ENCODE peak calls at places on chromosomes 3 and 15, in six cellular contexts. A, Y, O, C, K and R are unnamed samples.

GRCh38 chr3:152899306-152899705 is 64.4 kb downstream of the P2RY1 start:
- DNase-seq in K (no peak), Y (no peak), A (no peak), O (no peak), C (no peak), R (no peak)

GRCh38 chr3:109363634-109364033 is 26.3 kb upstream of the DPPA4 start:
- DNase-seq in Y (no peak), A (no peak), C (no peak), K (no peak), O (no peak), R (no peak)

GRCh38 chr3:156211583-156211982 is 91.2 kb downstream of the KCNAB1 start:
- DNase-seq in Y (no peak), A (no peak), O (peak; percentile 35), C (no peak), K (no peak), R (no peak)

GRCh38 chr15:89999676-90000174 is 1.4 kb upstream of the ZNF710 start:
- DNase-seq in O (peak; percentile 32), C (peak; percentile 33), A (no peak), Y (no peak), K (peak; percentile 85), R (no peak)

GRCh38 chr3:124266517-124266916 is 274.6 kb upstream of the ROPN1 start:
- DNase-seq in Y (no peak), K (peak; percentile 53), C (no peak), O (peak; percentile 39), A (no peak), R (no peak)

GRCh38 chr3:123755508-123755907 is 128.6 kb downstream of the MYLK start:
- DNase-seq in A (no peak), K (no peak), Y (no peak), C (no peak), O (no peak), R (no peak)

GRCh38 chr15:95770191-95770590 is 560.3 kb upstream of the NR2F2 start:
- DNase-seq in Y (no peak), C (no peak), K (no peak), A (peak; percentile 15), O (peak; percentile 32), R (no peak)

GRCh38 chr3:15470804-15471203 is 43.4 kb downstream of the EAF1 start:
- DNase-seq in O (no peak), Y (no peak), C (no peak), A (no peak), K (no peak), R (no peak)

GRCh38 chr3:169769287-169770181 is at the start of gene ACTRT3:
- DNase-seq in K (peak; percentile 92), C (peak; percentile 64), Y (peak; percentile 59), O (peak; percentile 82), A (no peak), R (no peak)